ENCODE peak calls at places on chromosomes 11 and 22, in four cellular contexts. H is IMR-90, V is neuronal stem cell, D is trophoblast cell. B is an unnamed sample.

GRCh38 chr11:61056566-61056965 is 45.7 kb upstream of the CD5 start:
- DNase-seq in H (no peak), V (no peak), D (no peak), B (peak)

GRCh38 chr11:46677169-46677568 is 23.2 kb downstream of the ARHGAP1 start:
- DNase-seq in H (no peak), V (no peak), D (no peak), B (no peak)

GRCh38 chr22:40654522-40655167 is 18.1 kb upstream of the MRTFA start:
- DNase-seq in H (peak), V (no peak), D (peak), B (peak)

GRCh38 chr11:108559904-108560303 is 33.7 kb downstream of the EXPH5 start:
- DNase-seq in H (peak), V (no peak), D (peak), B (no peak)

GRCh38 chr11:68010058-68011041 is at the start of gene ALDH3B1:
- DNase-seq in H (peak), V (no peak), D (peak), B (peak)

GRCh38 chr11:107592813-107593212 is 1.9 kb downstream of the ELMOD1 start:
- DNase-seq in H (no peak), V (no peak), D (no peak), B (no peak)

GRCh38 chr11:86396403-86396802 is 21.7 kb downstream of the CCDC81 start:
- DNase-seq in H (peak), V (no peak), D (peak), B (no peak)

GRCh38 chr11:12807621-12808020 is 133.4 kb downstream of the TEAD1 start:
- DNase-seq in H (no peak), V (no peak), D (no peak), B (no peak)

GRCh38 chr11:115845872-115846271 is 341.7 kb upstream of the CADM1 start:
- DNase-seq in H (no peak), V (no peak), D (no peak), B (no peak)

GRCh38 chr11:125777309-125777708 is 1.3 kb downstream of the PATE2 start:
- DNase-seq in H (peak), V (no peak), D (no peak), B (no peak)

GRCh38 chr11:35042265-35042664 is 96.7 kb upstream of the CD44 start:
- DNase-seq in H (no peak), V (no peak), D (no peak), B (no peak)

GRCh38 chr11:104043137-104043536 is 6.7 kb downstream of the DDI1 start:
- DNase-seq in H (peak), V (no peak), D (no peak), B (peak)

GRCh38 chr22:44892243-44892642 is 117.6 kb downstream of the PHF21B start:
- DNase-seq in H (no peak), V (no peak), D (no peak), B (no peak)
- H3K4me2 ChIP-seq in H (no peak), V (no peak), D (no peak), B (no peak)

GRCh38 chr22:50306753-50307749 is at the start of gene PLXNB2:
- DNase-seq in H (peak), V (peak), D (peak), B (peak)
- H3K18ac ChIP-seq in H (peak), V (peak), D (peak), B (peak)

GRCh38 chr22:37018086-37018814 is 997 bp downstream of the TST start:
- DNase-seq in H (no peak), V (no peak), D (no peak), B (no peak)
- H3K9ac ChIP-seq in H (peak), V (peak), D (peak), B (peak)

GRCh38 chr22:46064966-46065666 is 85.2 kb upstream of the PPARA start:
- DNase-seq in H (no peak), V (no peak), D (no peak), B (no peak)

GRCh38 chr22:46065733-46066454 is 84.4 kb upstream of the PPARA start:
- DNase-seq in H (no peak), V (no peak), D (no peak), B (no peak)

GRCh38 chr22:46067159-46068111 is 82.9 kb upstream of the PPARA start:
- DNase-seq in H (no peak), V (no peak), D (no peak), B (no peak)

GRCh38 chr22:46068176-46068907 is 82.0 kb upstream of the PPARA start:
- DNase-seq in H (no peak), V (no peak), D (no peak), B (no peak)

DNA sequence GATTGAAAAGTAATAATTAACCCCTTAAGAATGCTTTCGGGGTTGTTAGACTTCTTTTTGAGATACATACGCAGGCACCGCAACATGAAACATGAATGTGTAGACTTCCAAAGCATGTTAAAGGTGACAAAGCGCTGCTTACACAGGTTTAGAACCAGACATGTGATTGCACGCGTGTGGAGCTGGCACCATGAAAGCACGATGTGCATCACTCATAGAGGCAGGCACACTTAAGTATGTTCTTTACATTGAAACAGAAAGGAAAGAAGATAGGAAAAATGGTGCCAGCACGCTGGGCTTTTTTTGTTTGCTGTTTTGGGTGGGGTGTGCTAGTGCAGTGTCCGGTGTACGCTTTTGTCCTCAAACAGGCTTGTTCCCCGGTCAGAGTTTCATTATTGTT is 83.6 kb upstream of the PPARA start:
- DNase-seq in H (no peak), V (no peak), D (no peak), B (no peak)
- H3K4me2 ChIP-seq in H (peak), V (no peak), D (no peak), B (no peak)

DNA sequence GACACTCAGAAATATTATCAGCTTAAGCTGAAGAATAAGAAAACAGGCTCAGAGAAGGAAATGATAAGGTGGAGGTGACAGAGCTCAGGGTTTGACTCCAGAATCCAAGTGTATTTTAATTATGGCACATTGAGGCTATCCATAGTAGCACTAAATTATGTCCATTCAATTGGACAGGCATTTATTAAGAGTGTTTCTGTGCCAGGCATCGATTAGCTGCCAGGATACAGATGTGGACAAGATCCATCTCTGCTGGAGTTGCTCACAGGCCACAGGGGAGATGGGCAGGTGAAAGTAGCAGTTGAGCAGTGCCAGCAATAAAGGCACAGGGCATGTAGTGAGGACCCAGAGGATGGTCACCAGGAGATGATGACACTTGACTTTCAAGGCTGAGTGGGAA is 592.5 kb downstream of the INSC start:
- DNase-seq in H (no peak), V (no peak), D (no peak), B (no peak)
- H3K18ac ChIP-seq in H (peak), V (no peak), D (no peak), B (no peak)

GRCh38 chr11:10612217-10612862 is 43.9 kb upstream of the LYVE1 start:
- DNase-seq in H (no peak), V (no peak), D (no peak), B (no peak)
- H3K9ac ChIP-seq in H (no peak), V (no peak), D (no peak), B (no peak)

DNA sequence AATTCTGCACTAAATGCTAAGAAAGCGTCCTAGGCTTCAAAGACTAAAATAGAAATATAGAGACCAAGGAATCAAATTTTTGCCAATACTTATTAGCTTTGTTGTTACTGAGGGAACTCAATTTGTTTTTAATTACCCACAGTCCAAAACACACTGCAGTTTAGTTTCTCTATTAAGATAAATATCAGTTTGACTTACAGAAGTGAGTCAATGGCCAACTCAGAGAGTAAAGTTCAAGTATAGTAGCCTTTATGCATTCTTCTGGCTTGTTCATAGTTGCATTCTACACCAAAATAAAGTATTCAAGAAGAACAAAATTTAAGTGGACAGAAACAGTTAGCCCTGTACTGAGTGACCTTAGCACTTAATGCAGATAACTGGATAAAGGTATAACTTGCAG is 9.5 kb upstream of the RNF141 start:
- DNase-seq in H (peak), V (no peak), D (peak), B (no peak)
- H3K4me2 ChIP-seq in H (peak), V (no peak), D (no peak), B (no peak)

GRCh38 chr22:20987375-20987774 is 5.3 kb downstream of the LZTR1 start:
- DNase-seq in H (no peak), V (no peak), D (no peak), B (no peak)
- H3K18ac ChIP-seq in H (no peak), V (no peak), D (no peak), B (no peak)

B was measured in mesendoderm.